ENCODE peak calls at places on chromosomes 13 and 19, in six cellular contexts. Q is choroid plexus epithelial cell; C is cardiac muscle cell; G is activated T-helper 1 cell treated with anti-CD3 and anti-CD28 coated beads, Interleukin-12 subunit alpha, Interleukin-12 subunit beta, Interleukin-2, Interleukin-4 antibody, amounts not matched to agents 30 ng/mL and 10 ng/mL and 1 ng/mL, durations not matched to agents 14 hours and 24 hours and 36 hours; L is fibroblast of pulmonary artery; J is BJ. U is an unnamed sample.
A peak's percentile ranks its signal among the peaks of the same experiment; 100 is the strongest.

GRCh38 chr19:679418-680286 is 3.5 kb downstream of the FSTL3 start:
- DNase-seq in Q (peak; percentile 90), C (peak; percentile 70), G (no peak), L (peak; percentile 88), J (no peak), U (peak; percentile 67)

GRCh38 chr19:8361921-8362793 is 1.8 kb upstream of the ANGPTL4 start:
- DNase-seq in Q (peak; percentile 97), C (peak; percentile 89), G (no peak), L (peak; percentile 99), J (peak; percentile 86), U (peak; percentile 86)

GRCh38 chr19:31220540-31220939 is 128.7 kb downstream of the TSHZ3 start:
- DNase-seq in Q (peak; percentile 38), C (peak; percentile 2), G (peak; percentile 21), L (peak; percentile 25), J (no peak), U (no peak)

GRCh38 chr13:109756778-109757177 is 29.6 kb downstream of the IRS2 start:
- DNase-seq in Q (no peak), C (no peak), G (no peak), L (no peak), J (no peak), U (no peak)

GRCh38 chr19:7701654-7702457 is at the start of gene FCER2:
- DNase-seq in Q (no peak), C (no peak), G (no peak), L (no peak), J (no peak), U (no peak)

GRCh38 chr13:73733691-73734090 is 400.5 kb downstream of the KLF12 start:
- DNase-seq in Q (no peak), C (no peak), G (no peak), L (no peak), J (no peak), U (no peak)

GRCh38 chr19:1279782-1280341 is 4.5 kb downstream of the FAM174C start:
- DNase-seq in Q (peak; percentile 87), C (peak; percentile 87), G (peak; percentile 71), L (peak; percentile 87), J (no peak), U (peak; percentile 82)

GRCh38 chr13:49935171-49936084 is 712 bp downstream of the SPRYD7 start:
- DNase-seq in Q (peak; percentile 62), C (no peak), G (peak; percentile 16), L (peak; percentile 70), J (no peak), U (peak; percentile 63)

GRCh38 chr19:6267552-6268381 is 12.0 kb downstream of the MLLT1 start:
- DNase-seq in Q (no peak), C (no peak), G (no peak), L (no peak), J (no peak), U (no peak)

GRCh38 chr13:97946951-97947588 is 6.4 kb upstream of the IPO5 start:
- DNase-seq in Q (peak; percentile 94), C (no peak), G (no peak), L (peak; percentile 94), J (peak; percentile 51), U (no peak)

GRCh38 chr19:14580623-14581237 is 2.2 kb upstream of the CLEC17A start:
- DNase-seq in Q (no peak), C (no peak), G (no peak), L (no peak), J (no peak), U (no peak)